ENCODE peak calls at places on chromosome 7, in nine cellular contexts. S is fibroblast of pulmonary artery, K is HFFc6, C is sigmoid colon, L is endothelial cell, X is neural progenitor cell, R is AG04450, H is lower lobe of right lung, U is WTC11. A is an unnamed sample.

GRCh38 chr7:138684360-138684759 is 16.8 kb downstream of the SVOPL start:
- DNase-seq in H (no peak), S (no peak), L (no peak), X (no peak), C (no peak), K (no peak), U (no peak), R (no peak), A (no peak)

GRCh38 chr7:47232751-47233412 is 349.0 kb downstream of the TNS3 start:
- DNase-seq in S (no peak), C (no peak), L (no peak), R (no peak), H (no peak), K (no peak), X (no peak), U (no peak), A (no peak)

GRCh38 chr7:74068378-74069085 is 15.1 kb upstream of the LIMK1 start:
- DNase-seq in K (no peak), R (no peak), L (no peak), H (peak), S (no peak), U (no peak), C (no peak), X (no peak), A (no peak)

GRCh38 chr7:94949532-94949931 is 42.1 kb downstream of the PPP1R9A start:
- DNase-seq in C (no peak), H (no peak), K (no peak), X (no peak), U (no peak), S (no peak), R (no peak), L (no peak), A (no peak)

GRCh38 chr7:6375346-6376101 is 72.2 kb downstream of the DAGLB start:
- DNase-seq in H (no peak), U (no peak), C (no peak), L (no peak), R (no peak), S (peak), K (peak), X (peak), A (no peak)

GRCh38 chr7:114922652-114923402 is 933 bp downstream of the MDFIC start:
- DNase-seq in R (no peak), X (peak), K (peak), S (peak), C (peak), U (peak), L (peak), H (peak), A (no peak)

GRCh38 chr7:42197391-42197790 is 39.6 kb downstream of the GLI3 start:
- DNase-seq in X (peak), H (no peak), S (peak), U (no peak), K (peak), R (no peak), L (no peak), C (no peak), A (no peak)

GRCh38 chr7:130276796-130277762 is 10.4 kb downstream of the CPA2 start:
- DNase-seq in C (no peak), S (peak), K (no peak), H (no peak), U (no peak), R (peak), L (no peak), X (no peak), A (no peak)

GRCh38 chr7:150801242-150801945 is 825 bp downstream of the TMEM176A start:
- DNase-seq in H (no peak), K (no peak), X (no peak), C (no peak), L (no peak), S (no peak), U (no peak), R (no peak), A (no peak)

GRCh38 chr7:18508441-18509427 is 13.2 kb downstream of the HDAC9 start:
- DNase-seq in K (peak), U (no peak), X (peak), C (no peak), L (no peak), S (peak), R (peak), H (no peak), A (no peak)

GRCh38 chr7:135929692-135930091 is 47.5 kb downstream of the MTPN start:
- DNase-seq in S (no peak), L (no peak), H (no peak), R (no peak), X (no peak), K (no peak), C (no peak), U (no peak), A (no peak)

GRCh38 chr7:8823486-8823885 is 390.1 kb downstream of the NXPH1 start:
- DNase-seq in U (no peak), X (no peak), K (no peak), S (no peak), L (no peak), H (no peak), R (no peak), C (no peak), A (no peak)

GRCh38 chr7:25553005-25553404 is 324.7 kb upstream of the NPVF start:
- DNase-seq in K (no peak), X (no peak), C (no peak), L (no peak), U (no peak), R (no peak), S (no peak), H (no peak), A (no peak)
- TF ChIP-seq CTCF in K (no peak), X (no peak), C (no peak), L (no peak), U (no peak), R (no peak), S (no peak), H (no peak), A (no peak)

GRCh38 chr7:53993205-53993604 is 549.0 kb upstream of the VSTM2A start:
- DNase-seq in K (no peak), L (no peak), X (no peak), C (no peak), U (no peak), R (no peak), S (no peak), H (no peak), A (no peak)
- TF ChIP-seq CTCF in K (no peak), L (no peak), X (no peak), C (no peak), U (no peak), R (no peak), S (no peak), H (no peak), A (no peak)

DNA sequence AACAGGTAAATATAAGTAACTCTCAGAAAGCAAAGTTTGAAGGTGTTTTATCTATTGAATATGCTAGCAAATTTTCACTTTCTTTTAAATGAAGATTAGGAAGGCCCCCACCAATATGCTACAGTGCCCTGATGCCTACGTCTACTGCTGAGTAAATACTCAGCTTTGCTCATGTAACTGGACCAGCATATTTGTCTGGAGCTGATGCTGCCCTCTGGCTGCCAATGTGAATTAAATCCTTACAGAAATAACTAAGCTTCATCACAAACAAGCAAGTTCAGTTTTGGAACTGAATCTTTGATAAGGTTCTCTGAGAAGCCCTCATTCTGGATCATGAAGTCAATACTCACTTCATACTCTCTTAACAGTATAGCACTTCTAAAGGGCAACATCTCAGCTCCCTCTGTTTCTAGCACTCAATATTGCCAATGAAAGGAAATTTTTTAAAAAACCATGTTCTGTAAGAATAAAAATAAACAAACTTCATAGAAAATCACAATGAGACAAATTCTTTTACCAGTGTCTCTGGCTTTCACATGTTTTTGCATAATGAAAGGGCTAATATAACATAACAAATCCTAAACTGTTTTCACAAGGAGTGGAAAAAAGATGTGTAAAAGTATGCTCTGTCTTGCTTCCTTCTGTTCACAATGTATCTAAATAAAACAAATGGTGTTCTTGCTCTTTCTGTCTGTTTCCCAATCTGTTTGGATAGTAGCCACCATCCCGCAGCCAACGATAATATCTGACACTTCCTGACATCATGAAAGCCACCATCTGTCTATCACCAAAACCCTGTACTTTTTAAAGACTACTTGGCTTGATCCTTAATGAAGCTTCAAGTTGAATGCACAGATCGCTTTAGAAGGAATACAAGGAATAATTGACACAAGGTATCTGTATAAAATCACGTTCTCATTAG is 246.5 kb downstream of the ETV1 start:
- DNase-seq in X (peak), R (peak), U (peak), K (peak), L (peak), S (peak), H (peak), C (no peak), A (no peak)
- TF ChIP-seq CTCF in X (peak), R (peak), U (no peak), K (peak), L (no peak), S (peak), H (peak), C (peak), A (peak)

GRCh38 chr7:121391686-121392085 is 4.4 kb downstream of the FAM3C start:
- DNase-seq in H (no peak), L (no peak), S (no peak), C (no peak), U (no peak), K (no peak), X (no peak), R (no peak), A (no peak)
- TF ChIP-seq CTCF in H (no peak), L (no peak), S (no peak), C (no peak), U (no peak), K (no peak), X (no peak), R (no peak), A (no peak)

GRCh38 chr7:143494622-143495021 is 16.9 kb downstream of the TAS2R41 start:
- DNase-seq in L (no peak), X (no peak), R (no peak), S (no peak), K (no peak), H (no peak), C (no peak), U (no peak), A (no peak)
- TF ChIP-seq CTCF in L (peak), X (no peak), R (peak), S (peak), K (peak), H (no peak), C (no peak), U (no peak), A (peak)

GRCh38 chr7:98923512-98923911 is 45.2 kb downstream of the TRRAP start:
- DNase-seq in C (no peak), S (no peak), R (no peak), K (no peak), U (no peak), X (no peak), H (no peak), L (no peak), A (no peak)

GRCh38 chr7:98922392-98923107 is 44.2 kb downstream of the TRRAP start:
- DNase-seq in S (peak), U (no peak), H (peak), C (no peak), X (no peak), K (no peak), L (no peak), R (peak), A (no peak)

GRCh38 chr7:98927125-98927524 is 48.8 kb downstream of the TRRAP start:
- DNase-seq in S (no peak), C (no peak), L (no peak), U (no peak), K (no peak), H (no peak), R (no peak), X (no peak), A (no peak)

GRCh38 chr7:98917331-98917730 is 39.0 kb downstream of the TRRAP start:
- DNase-seq in H (no peak), C (no peak), L (no peak), R (no peak), K (no peak), X (no peak), U (no peak), S (no peak), A (no peak)

DNA sequence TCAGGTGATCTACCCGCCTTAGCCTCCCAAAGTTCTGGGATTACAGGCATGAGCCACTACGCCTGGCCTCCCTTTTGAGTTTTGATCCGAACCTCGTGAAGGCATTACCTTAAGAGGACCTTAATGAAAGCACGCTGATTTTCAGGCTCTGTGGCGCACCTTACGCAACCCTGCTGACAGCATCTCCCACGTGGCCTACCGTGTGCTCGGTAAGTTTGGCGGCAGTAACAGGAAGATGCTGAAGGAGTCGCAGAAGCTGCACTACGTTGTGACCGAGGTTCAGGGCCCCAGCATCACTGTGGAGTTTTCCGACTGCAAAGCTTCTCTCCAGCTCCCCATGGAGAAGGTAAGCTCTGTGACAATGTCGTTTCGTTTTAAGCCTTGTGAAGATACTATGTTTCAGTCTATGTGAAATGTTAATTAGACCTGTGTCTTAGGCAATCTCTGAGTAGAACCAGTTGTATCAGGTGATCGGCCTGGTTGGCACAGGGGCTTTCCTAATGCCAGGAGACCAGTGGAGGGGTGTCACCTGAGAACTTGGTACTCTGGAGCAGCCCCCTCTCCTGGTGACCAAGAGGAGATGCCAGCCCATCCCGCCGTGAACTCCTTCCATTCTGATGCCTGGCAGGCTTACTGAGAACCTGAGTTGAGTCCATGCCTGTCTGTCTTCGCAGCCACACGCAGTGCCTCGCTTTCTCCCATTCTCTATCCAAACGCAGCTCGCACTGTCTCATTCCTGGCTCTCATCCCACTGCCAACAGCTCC is 43.5 kb downstream of the TRRAP start:
- DNase-seq in L (no peak), K (no peak), C (no peak), U (peak), S (no peak), R (no peak), X (peak), H (no peak), A (no peak)
- TF ChIP-seq CTCF in L (no peak), K (peak), C (no peak), U (no peak), S (no peak), R (no peak), X (peak), H (no peak), A (no peak)

GRCh38 chr7:11831727-11832495 is at the start of gene THSD7A:
- DNase-seq in U (peak), R (no peak), L (peak), X (peak), C (peak), H (peak), S (peak), K (no peak), A (peak)
- TF ChIP-seq CTCF in U (no peak), R (no peak), L (no peak), X (peak), C (no peak), H (no peak), S (no peak), K (no peak), A (peak)